ENCODE peak calls at places on chromosomes 4 and X, in six cellular contexts. H is thyroid gland, D is fibroblast of mammary gland, U is cardiac fibroblast, J is A549, Q is psoas muscle. N is an unnamed sample.

GRCh38 chr4:41745292-41746024 is 3.1 kb downstream of the PHOX2B start:
- DNase-seq in Q (no peak), H (no peak), U (no peak), D (no peak), J (no peak), N (no peak)

GRCh38 chrX:39196192-39197102 is 395.2 kb downstream of the MID1IP1 start:
- DNase-seq in Q (no peak), H (no peak), D (peak), U (peak), J (no peak), N (peak)

GRCh38 chr4:41060352-41061318 is 153.7 kb downstream of the APBB2 start:
- DNase-seq in H (no peak), J (no peak), U (peak), Q (no peak), D (peak), N (no peak)

GRCh38 chr4:89563431-89563830 is 255.8 kb upstream of the GPRIN3 start:
- DNase-seq in D (peak), J (no peak), U (no peak), Q (no peak), H (no peak), N (no peak)

GRCh38 chrX:100615015-100615414 is 21.6 kb downstream of the TSPAN6 start:
- DNase-seq in H (peak), Q (no peak), J (peak), U (peak), D (peak), N (no peak)

GRCh38 chr4:182808673-182809416 is 108.3 kb downstream of the DCTD start:
- DNase-seq in H (no peak), D (no peak), J (no peak), Q (no peak), U (no peak), N (no peak)

GRCh38 chr4:156693557-156693956 is 278.0 kb downstream of the PDGFC start:
- DNase-seq in Q (no peak), J (no peak), D (no peak), H (no peak), U (no peak), N (no peak)

GRCh38 chrX:123975180-123975579 is 13.7 kb downstream of the STAG2 start:
- DNase-seq in D (peak), H (no peak), J (no peak), Q (no peak), U (peak), N (no peak)

GRCh38 chr4:36189511-36190226 is 54.6 kb downstream of the ARAP2 start:
- DNase-seq in J (no peak), H (no peak), U (no peak), Q (no peak), D (no peak), N (no peak)

GRCh38 chrX:115399306-115399705 is 109.8 kb downstream of the LUZP4 start:
- DNase-seq in H (no peak), Q (no peak), D (no peak), J (no peak), U (no peak), N (no peak)

GRCh38 chr4:53942712-53943111 is 121.7 kb downstream of the CHIC2 start:
- DNase-seq in H (no peak), U (no peak), Q (no peak), J (no peak), D (no peak), N (no peak)

GRCh38 chr4:144174401-144175067 is 34.0 kb upstream of the GYPA start:
- DNase-seq in Q (no peak), J (peak), H (peak), D (peak), U (peak), N (peak)

GRCh38 chr4:81084029-81084428 is 53.5 kb downstream of the BMP3 start:
- DNase-seq in Q (no peak), J (peak), D (peak), H (no peak), U (peak), N (peak)

GRCh38 chrX:95076449-95076848 is 1402.4 kb downstream of the FAM133A start:
- DNase-seq in U (peak), J (peak), D (peak), H (no peak), Q (no peak), N (no peak)

GRCh38 chrX:8971116-8971515 is 62.8 kb downstream of the FAM9B start:
- DNase-seq in H (no peak), J (peak), Q (no peak), U (peak), D (peak), N (no peak)

GRCh38 chr4:98586634-98587354 is 71.6 kb downstream of the TSPAN5 start:
- DNase-seq in U (no peak), D (no peak), J (no peak), Q (no peak), H (peak), N (no peak)

GRCh38 chrX:50081282-50081955 is 119.4 kb downstream of the AKAP4 start:
- DNase-seq in D (peak), Q (peak), U (peak), H (peak), J (peak), N (no peak)

GRCh38 chr4:35166437-35166836 is 1077.9 kb downstream of the ARAP2 start:
- DNase-seq in D (no peak), Q (no peak), U (no peak), J (no peak), H (no peak), N (no peak)

DNA sequence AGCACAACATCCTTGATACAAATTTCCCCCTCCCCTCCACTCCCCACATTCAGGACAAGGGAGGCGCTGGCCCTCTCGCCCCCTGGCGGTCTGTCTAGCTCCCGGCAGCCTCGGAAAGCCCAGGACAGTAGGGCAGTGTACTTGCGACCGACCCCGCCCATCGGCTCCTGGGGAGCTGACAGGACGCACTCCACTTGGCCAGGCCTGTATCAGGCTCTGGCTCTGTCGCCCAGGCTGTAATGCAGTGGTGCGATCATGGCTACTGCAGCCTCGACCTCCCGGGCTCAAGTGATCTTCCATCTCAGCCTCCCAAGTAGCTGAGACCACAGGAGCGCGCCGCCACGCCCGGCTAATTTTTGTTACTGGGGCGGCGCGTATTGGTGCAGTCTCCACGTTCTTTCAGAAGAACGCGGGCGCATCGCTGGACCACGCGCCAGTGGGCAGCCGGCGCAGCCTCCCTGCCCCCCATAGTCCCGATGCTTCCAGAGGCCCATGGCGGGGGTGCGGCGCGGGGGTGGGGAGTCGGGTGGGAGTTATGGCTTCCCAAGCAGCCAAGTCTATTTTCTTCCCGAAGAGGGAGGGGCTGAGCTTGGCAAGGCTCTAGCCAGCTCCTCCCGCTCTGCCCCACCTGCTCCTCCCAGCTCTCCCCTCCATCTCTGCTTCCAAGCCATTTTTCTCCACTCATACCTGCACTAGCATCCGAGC is 7.8 kb upstream of the AKAP14 start:
- DNase-seq in D (peak), H (peak), J (peak), U (peak), Q (peak), N (no peak)
- H3K4me3 ChIP-seq in D (peak), H (no peak), J (peak), U (peak), Q (peak), N (peak)

DNA sequence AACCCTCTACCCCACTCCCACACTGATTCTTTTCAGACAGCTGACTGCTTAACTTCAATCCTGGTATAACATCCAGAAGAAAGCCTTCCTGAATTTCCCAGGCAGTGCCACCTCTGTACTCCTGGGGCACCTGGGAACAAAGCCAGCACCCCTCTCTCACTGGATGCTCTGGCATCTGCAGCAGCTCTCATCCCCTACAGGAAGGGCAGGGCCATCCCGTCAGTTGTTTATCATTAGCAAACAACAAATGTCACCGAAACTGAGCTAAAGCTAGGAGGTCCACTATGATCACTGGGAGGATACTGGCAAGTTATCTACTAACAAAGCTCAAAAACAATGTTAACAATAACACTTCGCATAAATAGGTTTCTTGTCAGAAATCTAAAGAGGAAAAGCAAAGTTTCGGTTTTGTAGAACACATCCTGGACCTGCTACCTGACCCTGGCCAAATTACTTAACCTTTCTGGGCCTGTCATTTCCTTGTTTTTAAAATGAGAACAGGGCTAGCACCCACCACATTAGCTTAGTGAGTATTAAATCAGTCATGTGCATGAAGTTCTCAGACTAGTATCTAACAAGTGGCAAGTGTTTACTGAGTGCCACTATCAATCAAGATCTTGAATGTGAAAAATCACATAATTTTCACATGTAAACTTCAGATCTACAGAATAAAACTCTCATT is 86.6 kb downstream of the NR3C2 start:
- DNase-seq in Q (no peak), J (no peak), U (no peak), D (no peak), H (peak), N (no peak)
- H3K4me3 ChIP-seq in Q (no peak), J (no peak), U (no peak), D (no peak), H (no peak), N (no peak)

GRCh38 chrX:9992724-9993123 is 25.6 kb downstream of the CLDN34 start:
- DNase-seq in Q (no peak), D (no peak), H (no peak), J (no peak), U (no peak), N (no peak)
- H3K4me3 ChIP-seq in Q (no peak), D (no peak), H (no peak), J (no peak), U (no peak), N (no peak)

DNA sequence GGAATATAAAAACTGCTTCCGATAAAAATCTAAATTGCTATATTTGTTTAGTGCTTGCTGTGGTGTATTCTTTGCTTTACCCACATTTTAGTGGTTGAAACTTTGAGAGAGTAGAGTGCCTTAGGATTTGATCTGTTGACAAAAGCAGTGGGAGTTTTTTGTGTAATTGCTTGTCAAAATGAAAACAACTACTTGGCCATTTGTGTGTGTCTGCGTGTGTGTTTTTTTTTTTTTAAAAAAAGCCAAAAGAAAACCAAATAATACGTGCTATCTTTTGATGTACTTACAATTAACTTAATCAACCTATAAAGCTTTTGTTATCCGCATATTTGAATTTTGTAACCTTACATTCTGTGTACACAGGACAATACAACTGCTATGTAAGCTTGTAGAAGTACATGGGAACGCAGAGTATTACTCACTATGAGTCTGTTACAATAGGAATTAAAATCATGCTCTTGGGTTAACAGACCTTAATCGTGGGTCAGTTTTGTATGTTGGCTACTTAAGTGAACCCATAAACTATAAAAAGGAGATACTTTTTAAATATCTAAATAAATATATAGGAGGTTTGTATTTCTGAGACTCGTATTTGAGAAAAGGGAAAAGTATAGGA is 353.5 kb downstream of the ARHGAP24 start:
- DNase-seq in J (no peak), Q (no peak), D (peak), H (no peak), U (peak), N (no peak)
- H3K4me3 ChIP-seq in J (peak), Q (peak), D (peak), H (peak), U (peak), N (peak)

GRCh38 chr4:2449051-2449450 is 19.9 kb upstream of the RNF4 start:
- DNase-seq in D (no peak), U (no peak), J (no peak), Q (no peak), H (no peak), N (no peak)
- H3K4me3 ChIP-seq in D (no peak), U (no peak), J (no peak), Q (no peak), H (no peak), N (no peak)

GRCh38 chr4:15765910-15766703 is 12.0 kb upstream of the CD38 start:
- DNase-seq in H (no peak), D (no peak), J (no peak), U (no peak), Q (no peak), N (no peak)

GRCh38 chr4:15771419-15772058 is 6.6 kb upstream of the CD38 start:
- DNase-seq in D (no peak), J (no peak), Q (no peak), H (no peak), U (no peak), N (no peak)

GRCh38 chr4:15765306-15765705 is 12.8 kb upstream of the CD38 start:
- DNase-seq in D (no peak), H (no peak), U (no peak), J (no peak), Q (no peak), N (no peak)

GRCh38 chr4:15769202-15769601 is 8.9 kb upstream of the CD38 start:
- DNase-seq in H (no peak), U (no peak), Q (no peak), J (no peak), D (no peak), N (no peak)

GRCh38 chr4:15766821-15767220 is 11.3 kb upstream of the CD38 start:
- DNase-seq in Q (no peak), U (no peak), J (no peak), D (no peak), H (no peak), N (no peak)
- H3K4me3 ChIP-seq in Q (no peak), U (no peak), J (no peak), D (no peak), H (no peak), N (no peak)

GRCh38 chr4:13902141-13902540 is 274.6 kb upstream of the BOD1L1 start:
- DNase-seq in J (no peak), D (peak), Q (no peak), H (no peak), U (no peak), N (no peak)
- H3K4me3 ChIP-seq in J (no peak), D (no peak), Q (no peak), H (no peak), U (no peak), N (no peak)

DNA sequence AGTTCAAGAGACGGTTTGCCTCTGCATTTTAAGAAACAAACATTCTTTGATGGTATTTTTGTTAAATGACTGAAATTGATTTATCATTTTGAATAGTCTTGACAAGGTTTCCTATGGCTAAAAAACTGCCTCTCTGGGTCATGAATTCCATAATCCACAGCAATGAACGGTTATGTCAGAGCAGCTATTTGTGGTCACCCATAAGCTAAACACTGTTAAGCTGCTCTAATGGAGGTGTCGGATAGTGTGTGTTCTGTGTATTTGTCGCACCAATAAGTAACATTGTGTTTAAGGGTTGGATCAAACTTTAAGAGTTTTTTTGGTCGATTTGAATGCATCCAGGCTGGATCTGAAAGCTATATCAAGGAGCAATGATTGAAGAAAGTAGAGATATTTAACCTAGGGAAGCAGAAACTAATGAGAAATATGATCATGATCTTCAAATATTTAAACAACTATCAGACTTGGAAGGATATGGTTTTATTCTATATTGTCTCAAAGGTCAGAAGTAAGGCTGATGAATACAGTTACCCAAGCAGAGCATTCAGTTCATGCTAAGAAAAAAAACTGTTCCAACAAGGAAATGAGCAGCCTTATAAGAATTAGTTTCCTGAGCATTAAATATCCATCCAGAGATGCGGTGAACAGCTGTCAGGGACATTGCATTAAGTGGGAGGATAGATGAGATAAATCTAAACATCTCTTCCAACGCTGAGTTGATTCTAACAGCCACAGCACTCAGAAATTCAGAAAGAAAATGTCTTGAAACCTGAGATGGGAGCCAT is 232.3 kb upstream of the RPS6KA3 start:
- DNase-seq in Q (no peak), H (no peak), D (no peak), J (no peak), U (no peak), N (peak)
- H3K4me3 ChIP-seq in Q (no peak), H (no peak), D (no peak), J (no peak), U (no peak), N (no peak)